ENCODE peak calls at places on chromosomes 2 and 18, in six cellular contexts. Q, A, H, R, D and I are unnamed samples.

GRCh38 chr2:218218409-218219185 is 1.6 kb downstream of the ARPC2 start:
- DNase-seq in D (no peak), R (no peak), Q (no peak), A (no peak), H (no peak), I (no peak)

GRCh38 chr18:61350578-61350977 is 17.3 kb downstream of the CDH20 start:
- DNase-seq in A (no peak), Q (no peak), R (no peak), D (no peak), H (no peak), I (no peak)

GRCh38 chr2:62596061-62596658 is 90.2 kb upstream of the TMEM17 start:
- DNase-seq in R (no peak), D (no peak), A (no peak), H (no peak), Q (peak; percentile 81), I (no peak)

GRCh38 chr2:36482576-36483214 is 115.3 kb downstream of the FEZ2 start:
- DNase-seq in A (peak; percentile 95), Q (peak; percentile 85), D (no peak), H (no peak), R (no peak), I (no peak)

GRCh38 chr2:126507425-126507867 is 148.5 kb upstream of the GYPC start:
- DNase-seq in D (no peak), H (peak; percentile 46), Q (no peak), R (no peak), A (peak; percentile 6), I (no peak)

GRCh38 chr2:191501390-191502168 is 176.4 kb upstream of the NABP1 start:
- DNase-seq in A (peak; percentile 65), Q (peak; percentile 70), H (no peak), R (no peak), D (no peak), I (no peak)

GRCh38 chr18:76874643-76875389 is 52.5 kb downstream of the ZNF236 start:
- DNase-seq in Q (no peak), H (peak; percentile 68), R (no peak), D (peak; percentile 57), A (no peak), I (peak; percentile 58)

GRCh38 chr18:67766930-67767329 is 250.4 kb upstream of the DSEL start:
- DNase-seq in R (no peak), Q (peak; percentile 99), A (peak; percentile 93), H (no peak), D (no peak), I (no peak)

GRCh38 chr2:227383687-227384086 is 4.1 kb downstream of the SCYGR1 start:
- DNase-seq in R (no peak), D (no peak), Q (no peak), A (no peak), H (no peak), I (no peak)

GRCh38 chr2:24448811-24449210 is 42.2 kb upstream of the NCOA1 start:
- DNase-seq in A (no peak), H (no peak), D (no peak), R (no peak), Q (no peak), I (no peak)

GRCh38 chr18:7940379-7940778 is 373.3 kb downstream of the PTPRM start:
- DNase-seq in Q (no peak), A (no peak), H (peak; percentile 10), R (no peak), D (no peak), I (no peak)

GRCh38 chr2:23595601-23596251 is 210.7 kb downstream of the KLHL29 start:
- DNase-seq in D (no peak), A (peak; percentile 62), R (peak; percentile 54), H (peak; percentile 92), Q (peak; percentile 13), I (no peak)

GRCh38 chr2:40103163-40103562 is 324.1 kb upstream of the THUMPD2 start:
- DNase-seq in D (no peak), R (no peak), A (peak; percentile 81), Q (peak; percentile 77), H (no peak), I (no peak)

GRCh38 chr18:22167091-22167470 is 2.3 kb upstream of the GATA6 start:
- DNase-seq in A (no peak), Q (no peak), H (no peak), D (no peak), R (no peak), I (no peak)

GRCh38 chr2:46299365-46300263 is 2.4 kb downstream of the EPAS1 start:
- DNase-seq in A (peak; percentile 84), H (peak; percentile 67), D (peak; percentile 56), Q (peak; percentile 62), R (peak; percentile 41), I (peak; percentile 51)

GRCh38 chr18:59448546-59448945 is 89.5 kb upstream of the LMAN1 start:
- DNase-seq in A (no peak), R (no peak), D (no peak), Q (peak; percentile 31), H (no peak), I (no peak)

GRCh38 chr2:61161888-61162287 is at the start of gene C2orf74:
- DNase-seq in R (no peak), D (no peak), H (no peak), Q (no peak), A (no peak), I (no peak)

GRCh38 chr2:72082021-72082739 is 65.5 kb downstream of the CYP26B1 start:
- DNase-seq in Q (no peak), R (no peak), H (no peak), D (no peak), A (no peak), I (no peak)

GRCh38 chr2:229434131-229434530 is 163.0 kb upstream of the PID1 start:
- DNase-seq in H (no peak), R (no peak), D (no peak), Q (no peak), A (no peak), I (no peak)

GRCh38 chr2:151786493-151786892 is 41.7 kb downstream of the ARL5A start:
- DNase-seq in R (no peak), D (no peak), H (no peak), A (no peak), Q (no peak), I (no peak)

GRCh38 chr2:229713371-229714079 is 830 bp downstream of the DNER start:
- DNase-seq in H (peak; percentile 51), D (peak; percentile 84), Q (no peak), A (peak; percentile 6), R (peak; percentile 59), I (peak; percentile 70)

GRCh38 chr18:75391275-75392115 is 36.0 kb downstream of the SMIM21 start:
- DNase-seq in Q (no peak), R (no peak), A (no peak), D (no peak), H (no peak), I (no peak)

GRCh38 chr2:49199266-49199665 is 45.0 kb upstream of the FSHR start:
- DNase-seq in A (no peak), D (no peak), Q (no peak), H (no peak), R (no peak), I (no peak)
- H2BK15ac ChIP-seq in A (no peak overlapping the region), D (no peak overlapping the region), Q (no peak overlapping the region), H (no peak overlapping the region), R (no peak overlapping the region), I (no peak overlapping the region)

DNA sequence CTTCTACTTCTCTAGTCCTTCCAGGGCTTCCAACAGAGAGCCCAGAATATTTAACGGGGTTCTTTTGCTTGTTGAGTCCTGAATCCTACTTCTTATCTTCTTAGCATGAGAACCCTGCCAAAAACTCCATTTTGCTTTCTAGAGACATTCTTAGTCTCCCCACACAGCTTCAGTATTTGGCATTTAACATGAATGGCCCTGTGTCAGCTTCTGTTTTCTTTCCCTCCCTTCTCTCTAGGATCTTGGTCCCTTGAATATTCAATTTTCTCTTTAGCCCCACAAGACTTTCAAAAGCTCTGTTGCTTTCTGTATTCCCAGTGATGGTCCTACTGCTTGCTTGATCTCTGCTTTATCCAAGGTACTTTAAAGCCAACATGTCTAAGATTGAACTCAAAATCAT is 89.5 kb downstream of the WDR7 start:
- DNase-seq in Q (no peak), A (no peak), D (no peak), H (no peak), R (no peak), I (no peak)
- H2AK5ac ChIP-seq in Q (no peak overlapping the region), A (no peak overlapping the region), D (no peak overlapping the region), H (no peak overlapping the region), R (no peak overlapping the region), I (no peak overlapping the region)

GRCh38 chr2:108922141-108922915 is 66.7 kb downstream of the EDAR start:
- DNase-seq in Q (peak; percentile 22), A (no peak), R (no peak), H (peak; percentile 36), D (no peak), I (peak; percentile 27)
- H2BK15ac ChIP-seq in Q (no peak overlapping the region), A (no peak overlapping the region), R (peak overlapping the region; percentile 23), H (no peak overlapping the region), D (no peak overlapping the region), I (no peak overlapping the region)

GRCh38 chr2:42342061-42342794 is 18.8 kb downstream of the COX7A2L start:
- DNase-seq in A (peak; percentile 93), D (no peak), R (no peak), Q (peak; percentile 92), H (peak; percentile 96), I (peak; percentile 38)

GRCh38 chr2:42342795-42343241 is 18.2 kb downstream of the COX7A2L start:
- DNase-seq in H (no peak), A (no peak), Q (no peak), R (no peak), D (no peak), I (no peak)

GRCh38 chr2:42339191-42339912 is 21.7 kb downstream of the COX7A2L start:
- DNase-seq in D (no peak), H (peak; percentile 80), Q (no peak), A (no peak), R (no peak), I (peak; percentile 69)

GRCh38 chr2:42340045-42340937 is 20.7 kb downstream of the COX7A2L start:
- DNase-seq in A (no peak), R (no peak), D (no peak), Q (no peak), H (peak; percentile 18), I (no peak)

GRCh38 chr2:42340938-42341636 is 19.9 kb downstream of the COX7A2L start:
- DNase-seq in D (no peak), R (no peak), A (no peak), H (no peak), Q (no peak), I (no peak)
- H2AK5ac ChIP-seq in D (no peak overlapping the region), R (no peak overlapping the region), A (no peak overlapping the region), H (no peak overlapping the region), Q (peak overlapping the region; percentile 45), I (no peak overlapping the region)

DNA sequence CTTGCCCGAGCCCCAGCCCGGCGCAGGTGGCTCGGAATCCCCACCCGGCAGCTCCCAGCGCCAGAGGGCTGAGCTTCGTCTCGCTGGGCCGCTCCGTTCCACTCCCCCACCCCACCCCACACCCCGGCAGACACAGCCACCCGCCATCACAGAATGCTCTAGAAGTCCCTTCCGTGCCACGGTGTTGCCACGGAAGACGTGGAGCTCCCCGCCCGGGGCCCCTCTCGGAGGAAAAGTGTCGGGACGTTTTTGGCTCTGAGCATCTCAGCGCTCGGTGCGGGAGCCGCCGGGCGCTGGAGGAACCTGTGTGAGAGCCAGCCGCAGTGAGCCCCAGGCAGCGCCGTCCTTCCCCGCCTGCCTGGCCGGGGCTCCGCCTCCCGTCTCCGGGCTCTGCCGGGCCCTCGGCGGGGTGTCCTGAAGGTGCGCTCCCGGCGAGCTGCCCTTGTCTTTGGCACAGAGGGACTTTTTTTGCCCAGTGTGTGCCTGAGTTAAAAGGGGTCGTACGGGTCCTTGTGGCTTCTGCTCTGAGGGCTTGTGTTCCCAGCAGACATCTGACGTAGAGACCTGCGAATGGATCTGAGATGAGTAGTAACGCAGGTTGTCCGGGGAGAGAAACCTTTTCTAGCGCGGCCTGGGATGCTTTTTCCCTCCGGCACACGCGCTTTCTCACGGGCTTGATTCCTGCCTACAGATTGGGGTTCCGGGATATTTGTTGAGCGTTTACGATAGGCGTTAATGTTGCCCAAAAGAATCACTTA is 1.8 kb downstream of the ZCCHC2 start:
- DNase-seq in R (no peak), H (peak; percentile 67), A (peak; percentile 73), Q (peak; percentile 45), D (peak; percentile 80), I (peak; percentile 54)
- H2BK15ac ChIP-seq in R (peak overlapping the region; percentile 67), H (no peak overlapping the region), A (peak overlapping the region; percentile 57), Q (no peak overlapping the region), D (no peak overlapping the region), I (no peak overlapping the region)

GRCh38 chr2:41970898-41971660 is 76.7 kb upstream of the PKDCC start:
- DNase-seq in D (no peak), A (no peak), H (no peak), Q (peak; percentile 12), R (no peak), I (no peak)
- H2AK5ac ChIP-seq in D (no peak overlapping the region), A (peak overlapping the region; percentile 71), H (no peak overlapping the region), Q (peak overlapping the region; percentile 7), R (peak overlapping the region; percentile 86), I (no peak overlapping the region)